ENCODE peak calls at places on chromosomes 7 and 10, in nine cellular contexts. Z is MG63; F is MM.1S; Y is MV-4-11; C is activated gamma-delta T cell; E is stimulated activated CD4-positive, alpha-beta T cell treated with anti-CD3 and anti-CD28 coated beads, TNF-alpha, amount 100 ng/mL, for 4 hours; T is glutamatergic neuron; U is tibial artery; I is stimulated activated CD8-positive, alpha-beta memory T cell treated with anti-CD3 and anti-CD28 coated beads, Interleukin-4, amount 100 ng/mL, for 24 hours. J is an unnamed sample.

GRCh38 chr10:133267829-133268228 is 8.8 kb downstream of the ADAM8 start:
- DNase-seq in E (no peak), Y (no peak), C (no peak), F (no peak), U (no peak), T (no peak), I (no peak), Z (no peak), J (no peak)

GRCh38 chr10:86752311-86752710 is 4.1 kb upstream of the BMPR1A start:
- DNase-seq in F (no peak), T (no peak), C (no peak), Z (no peak), Y (no peak), I (no peak), U (no peak), E (no peak), J (no peak)

GRCh38 chr10:121732676-121733445 is 134.6 kb upstream of the FGFR2 start:
- DNase-seq in I (no peak), Z (no peak), F (no peak), T (peak), U (no peak), C (no peak), Y (no peak), E (no peak), J (no peak)

GRCh38 chr7:23230586-23231195 is 15.9 kb upstream of the GPNMB start:
- DNase-seq in T (no peak), Y (no peak), F (no peak), E (no peak), C (no peak), U (no peak), Z (no peak), I (no peak), J (no peak)

GRCh38 chr7:55260671-55261385 is 104.3 kb upstream of the LANCL2 start:
- DNase-seq in Z (no peak), F (no peak), Y (no peak), E (no peak), T (no peak), U (no peak), C (no peak), I (no peak), J (no peak)

GRCh38 chr10:127976701-127977367 is 69.9 kb downstream of the PTPRE start:
- DNase-seq in E (no peak), F (no peak), C (no peak), Y (no peak), T (no peak), Z (no peak), I (no peak), U (no peak), J (no peak)

GRCh38 chr10:43197834-43198681 is 59.8 kb downstream of the CSGALNACT2 start:
- DNase-seq in C (no peak), Z (no peak), Y (peak), F (no peak), T (peak), I (no peak), E (no peak), U (peak), J (no peak)

GRCh38 chr7:100483728-100484635 is at the start of gene NYAP1:
- DNase-seq in F (no peak), T (no peak), U (no peak), Y (no peak), Z (peak), I (no peak), C (peak), E (peak), J (no peak)

GRCh38 chr10:28913850-28914249 is 236.5 kb downstream of the BAMBI start:
- DNase-seq in Z (peak), F (no peak), I (no peak), T (no peak), E (no peak), Y (no peak), C (no peak), U (no peak), J (no peak)

GRCh38 chr7:1117321-1117928 is 29.5 kb downstream of the GPER1 start:
- DNase-seq in I (no peak), F (no peak), C (no peak), E (no peak), Y (no peak), U (no peak), T (no peak), Z (no peak), J (no peak)

GRCh38 chr7:47239927-47240570 is 341.9 kb downstream of the TNS3 start:
- DNase-seq in Y (no peak), T (no peak), Z (no peak), I (no peak), E (no peak), F (no peak), C (no peak), U (no peak), J (no peak)